ENCODE peak calls at places on chromosomes 6 and 20, in eight cellular contexts. One of them, this sample, is unnamed. For H3K4me1 and H3K9me3, the result is how much of the 10 kb centered on the place peaks cover.

GRCh38 chr6:93341900-93342613 is 77.3 kb downstream of the EPHA7 start:
- DNase-seq in H1: no peak
- DNase-seq in CD8-positive, alpha-beta T cell: no peak
- DNase-seq in ovary: no peak
- DNase-seq in heart left ventricle: no peak
- DNase-seq in kidney: no peak
- DNase-seq in PC-3: no peak
- DNase-seq in gastrocnemius medialis: no peak
- DNase-seq in this sample: no peak

GRCh38 chr20:53664121-53664520 is 70.5 kb upstream of the ZNF217 start:
- DNase-seq in kidney: no peak
- DNase-seq in CD8-positive, alpha-beta T cell: no peak
- DNase-seq in ovary: no peak
- DNase-seq in H1: no peak
- DNase-seq in heart left ventricle: no peak
- DNase-seq in gastrocnemius medialis: no peak
- DNase-seq in PC-3: no peak
- DNase-seq in this sample: no peak

GRCh38 chr20:43969069-43969468 is 54.4 kb downstream of the TOX2 start:
- DNase-seq in ovary: no peak
- DNase-seq in CD8-positive, alpha-beta T cell: no peak
- DNase-seq in heart left ventricle: no peak
- DNase-seq in gastrocnemius medialis: no peak
- DNase-seq in H1: no peak
- DNase-seq in PC-3: no peak
- DNase-seq in kidney: no peak
- DNase-seq in this sample: peak

GRCh38 chr6:72811971-72812421 is 190.1 kb downstream of the KCNQ5 start:
- DNase-seq in ovary: no peak
- DNase-seq in H1: no peak
- DNase-seq in heart left ventricle: no peak
- DNase-seq in kidney: no peak
- DNase-seq in PC-3: peak
- DNase-seq in gastrocnemius medialis: no peak
- DNase-seq in CD8-positive, alpha-beta T cell: no peak
- DNase-seq in this sample: no peak

GRCh38 chr20:41394931-41395668 is 28.5 kb upstream of the EMILIN3 start:
- DNase-seq in kidney: no peak
- DNase-seq in H1: no peak
- DNase-seq in heart left ventricle: no peak
- DNase-seq in PC-3: no peak
- DNase-seq in ovary: peak
- DNase-seq in CD8-positive, alpha-beta T cell: no peak
- DNase-seq in gastrocnemius medialis: no peak
- DNase-seq in this sample: no peak

GRCh38 chr6:74368746-74369145 is 672.7 kb downstream of the CD109 start:
- DNase-seq in gastrocnemius medialis: no peak
- DNase-seq in CD8-positive, alpha-beta T cell: no peak
- DNase-seq in H1: no peak
- DNase-seq in PC-3: no peak
- DNase-seq in kidney: no peak
- DNase-seq in heart left ventricle: no peak
- DNase-seq in ovary: no peak
- DNase-seq in this sample: no peak

GRCh38 chr6:16130932-16131387 is 2.1 kb downstream of the MYLIP start:
- DNase-seq in H1: no peak
- DNase-seq in kidney: no peak
- DNase-seq in CD8-positive, alpha-beta T cell: no peak
- DNase-seq in ovary: no peak
- DNase-seq in heart left ventricle: no peak
- DNase-seq in PC-3: peak
- DNase-seq in gastrocnemius medialis: peak
- DNase-seq in this sample: no peak

GRCh38 chr20:40265872-40266533 is 423.0 kb downstream of the MAFB start:
- DNase-seq in PC-3: peak
- DNase-seq in gastrocnemius medialis: no peak
- DNase-seq in heart left ventricle: no peak
- DNase-seq in ovary: no peak
- DNase-seq in kidney: no peak
- DNase-seq in H1: no peak
- DNase-seq in CD8-positive, alpha-beta T cell: no peak
- DNase-seq in this sample: no peak

GRCh38 chr6:107968081-107968480 is 10.1 kb upstream of the SEC63 start:
- DNase-seq in PC-3: no peak
- DNase-seq in CD8-positive, alpha-beta T cell: no peak
- DNase-seq in heart left ventricle: no peak
- DNase-seq in H1: no peak
- DNase-seq in ovary: no peak
- DNase-seq in kidney: no peak
- DNase-seq in gastrocnemius medialis: no peak
- DNase-seq in this sample: no peak

GRCh38 chr6:53699462-53699861 is 33.9 kb upstream of the KLHL31 start:
- DNase-seq in gastrocnemius medialis: no peak
- DNase-seq in CD8-positive, alpha-beta T cell: no peak
- DNase-seq in H1: no peak
- DNase-seq in heart left ventricle: no peak
- DNase-seq in PC-3: no peak
- DNase-seq in ovary: no peak
- DNase-seq in kidney: no peak
- DNase-seq in this sample: no peak

GRCh38 chr6:93420163-93420806 is 926 bp upstream of the EPHA7 start:
- DNase-seq in heart left ventricle: no peak
- DNase-seq in ovary: no peak
- DNase-seq in CD8-positive, alpha-beta T cell: no peak
- DNase-seq in PC-3: no peak
- DNase-seq in kidney: no peak
- DNase-seq in H1: no peak
- DNase-seq in gastrocnemius medialis: no peak
- DNase-seq in this sample: no peak

DNA sequence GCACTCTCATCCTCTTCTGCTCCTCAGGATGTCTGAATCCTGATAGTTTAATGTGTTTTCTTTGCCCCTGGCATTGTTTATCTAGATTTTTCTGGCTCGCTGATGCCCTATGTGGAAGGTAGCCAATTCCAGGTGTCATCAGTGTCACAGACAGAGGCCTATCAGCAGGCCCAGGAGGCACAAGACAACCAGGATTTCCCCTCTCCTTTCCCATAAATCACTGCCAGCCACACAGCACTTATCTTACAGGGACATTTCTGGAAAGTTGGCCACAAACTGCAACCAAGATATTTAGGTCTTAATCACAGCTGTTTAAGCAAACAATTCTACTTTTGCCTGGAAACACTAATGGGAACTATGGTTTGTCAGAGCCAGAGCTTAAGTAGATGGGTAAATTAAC is 28.1 kb downstream of the ADGRF5 start:
- DNase-seq in ovary: no peak
- DNase-seq in PC-3: peak
- DNase-seq in gastrocnemius medialis: no peak
- DNase-seq in H1: no peak
- DNase-seq in kidney: no peak
- DNase-seq in heart left ventricle: no peak
- DNase-seq in CD8-positive, alpha-beta T cell: no peak
- DNase-seq in this sample: no peak
- H3K4me1 ChIP-seq in ovary: under half
- H3K4me1 ChIP-seq in PC-3: under half
- H3K4me1 ChIP-seq in gastrocnemius medialis: under half
- H3K4me1 ChIP-seq in H1: under half
- H3K4me1 ChIP-seq in kidney: under half
- H3K4me1 ChIP-seq in heart left ventricle: under half
- H3K4me1 ChIP-seq in CD8-positive, alpha-beta T cell: under half
- H3K4me1 ChIP-seq in this sample: under half

DNA sequence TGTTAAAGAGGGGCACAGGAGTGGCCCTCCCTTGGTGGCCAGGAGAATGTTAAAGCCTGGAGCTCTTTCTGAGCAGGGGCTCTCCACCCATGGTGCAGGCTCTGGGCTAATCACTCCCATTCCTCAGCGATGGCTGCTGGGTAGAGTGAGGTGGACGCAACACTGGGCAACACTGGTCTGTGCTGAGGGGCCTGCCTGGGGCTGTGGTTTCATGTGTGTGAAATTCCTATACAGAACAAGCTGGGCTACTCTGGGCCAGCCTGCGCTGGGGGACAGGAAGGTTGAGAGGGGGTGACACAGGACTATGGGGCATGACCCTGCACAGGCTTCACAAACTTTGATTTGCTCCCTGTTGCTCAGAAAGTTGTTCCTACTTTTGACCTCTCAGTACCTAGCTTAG is 392.6 kb downstream of the ZFAND3 start:
- DNase-seq in CD8-positive, alpha-beta T cell: no peak
- DNase-seq in heart left ventricle: no peak
- DNase-seq in gastrocnemius medialis: no peak
- DNase-seq in ovary: no peak
- DNase-seq in PC-3: no peak
- DNase-seq in H1: no peak
- DNase-seq in kidney: no peak
- DNase-seq in this sample: no peak
- H3K4me3 ChIP-seq in CD8-positive, alpha-beta T cell: no peak
- H3K4me3 ChIP-seq in heart left ventricle: no peak
- H3K4me3 ChIP-seq in gastrocnemius medialis: no peak
- H3K4me3 ChIP-seq in ovary: no peak
- H3K4me3 ChIP-seq in PC-3: no peak
- H3K4me3 ChIP-seq in H1: no peak
- H3K4me3 ChIP-seq in kidney: no peak
- H3K4me3 ChIP-seq in this sample: no peak

GRCh38 chr6:28738396-28738765 is 185.4 kb downstream of the TRIM27 start:
- DNase-seq in PC-3: no peak
- DNase-seq in ovary: no peak
- DNase-seq in H1: no peak
- DNase-seq in CD8-positive, alpha-beta T cell: no peak
- DNase-seq in kidney: no peak
- DNase-seq in gastrocnemius medialis: no peak
- DNase-seq in heart left ventricle: no peak
- DNase-seq in this sample: no peak
- H3K9me3 ChIP-seq in PC-3: under half
- H3K9me3 ChIP-seq in ovary: under half
- H3K9me3 ChIP-seq in H1: under half
- H3K9me3 ChIP-seq in CD8-positive, alpha-beta T cell: under half
- H3K9me3 ChIP-seq in kidney: under half
- H3K9me3 ChIP-seq in gastrocnemius medialis: under half
- H3K9me3 ChIP-seq in heart left ventricle: under half
- H3K9me3 ChIP-seq in this sample: under half

GRCh38 chr6:105493776-105494175 is 90.9 kb upstream of the PREP start:
- DNase-seq in PC-3: no peak
- DNase-seq in gastrocnemius medialis: no peak
- DNase-seq in kidney: no peak
- DNase-seq in H1: no peak
- DNase-seq in ovary: no peak
- DNase-seq in heart left ventricle: no peak
- DNase-seq in CD8-positive, alpha-beta T cell: no peak
- DNase-seq in this sample: no peak
- H3K4me1 ChIP-seq in PC-3: under half
- H3K4me1 ChIP-seq in gastrocnemius medialis: under half
- H3K4me1 ChIP-seq in kidney: under half
- H3K4me1 ChIP-seq in H1: under half
- H3K4me1 ChIP-seq in ovary: under half
- H3K4me1 ChIP-seq in heart left ventricle: under half
- H3K4me1 ChIP-seq in CD8-positive, alpha-beta T cell: under half
- H3K4me1 ChIP-seq in this sample: under half

DNA sequence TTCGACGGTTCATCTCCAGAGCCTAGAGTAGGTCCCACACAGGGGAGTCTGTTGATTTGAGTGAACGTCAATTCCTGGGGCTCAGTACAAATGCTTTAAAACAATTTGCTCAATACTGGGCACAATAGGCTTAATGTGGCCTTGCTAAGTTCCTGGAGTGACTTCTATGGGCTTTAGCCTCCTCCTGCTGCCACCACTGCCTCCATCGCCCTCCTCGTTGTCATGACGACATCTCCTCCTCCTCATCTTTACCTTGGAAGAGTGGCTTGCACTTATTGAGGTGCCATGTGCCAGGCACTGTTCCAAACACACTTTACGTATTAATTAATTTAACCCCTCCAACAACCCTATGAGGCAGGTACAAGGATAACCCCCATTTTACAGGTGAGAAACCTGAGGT is 11.8 kb upstream of the ZMYND8 start:
- DNase-seq in kidney: peak
- DNase-seq in CD8-positive, alpha-beta T cell: no peak
- DNase-seq in H1: no peak
- DNase-seq in heart left ventricle: no peak
- DNase-seq in gastrocnemius medialis: no peak
- DNase-seq in PC-3: no peak
- DNase-seq in ovary: no peak
- DNase-seq in this sample: no peak
- H3K4me3 ChIP-seq in kidney: no peak
- H3K4me3 ChIP-seq in CD8-positive, alpha-beta T cell: no peak
- H3K4me3 ChIP-seq in H1: peak
- H3K4me3 ChIP-seq in heart left ventricle: no peak
- H3K4me3 ChIP-seq in gastrocnemius medialis: no peak
- H3K4me3 ChIP-seq in PC-3: no peak
- H3K4me3 ChIP-seq in ovary: no peak
- H3K4me3 ChIP-seq in this sample: no peak

DNA sequence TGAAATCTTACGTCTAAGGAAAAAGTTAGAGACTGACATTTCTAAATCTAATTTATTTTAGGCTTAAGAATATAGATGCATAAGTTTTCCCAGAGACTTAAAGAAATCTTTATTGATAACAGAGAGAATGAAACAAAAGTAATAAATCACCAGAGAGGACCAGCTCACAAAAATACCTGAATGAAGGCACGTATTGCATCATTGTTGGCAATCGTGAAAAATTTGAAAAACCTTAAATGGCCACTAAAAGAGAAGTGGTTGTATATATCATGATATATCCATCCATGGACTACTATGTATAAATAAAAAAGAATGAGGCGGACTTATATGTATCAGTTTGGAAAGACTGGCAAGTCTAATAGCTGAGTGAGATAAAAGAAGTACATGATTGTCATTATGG is 155.8 kb upstream of the SALL4 start:
- DNase-seq in ovary: no peak
- DNase-seq in H1: no peak
- DNase-seq in CD8-positive, alpha-beta T cell: no peak
- DNase-seq in heart left ventricle: no peak
- DNase-seq in gastrocnemius medialis: no peak
- DNase-seq in PC-3: no peak
- DNase-seq in kidney: no peak
- DNase-seq in this sample: no peak
- H3K9me3 ChIP-seq in ovary: under half
- H3K9me3 ChIP-seq in H1: under half
- H3K9me3 ChIP-seq in CD8-positive, alpha-beta T cell: under half
- H3K9me3 ChIP-seq in heart left ventricle: under half
- H3K9me3 ChIP-seq in gastrocnemius medialis: under half
- H3K9me3 ChIP-seq in PC-3: under half
- H3K9me3 ChIP-seq in kidney: under half
- H3K9me3 ChIP-seq in this sample: under half

This sample was measured in aorta.